ENCODE peak calls at places on chromosome X, in four cellular contexts. S is AG09319, E is H4, W is NB4. A is an unnamed sample.

GRCh38 chrX:154426916-154427792 is 1.3 kb upstream of the ATP6AP1 start:
- DNase-seq in W (peak), S (no peak), E (no peak), A (no peak)

GRCh38 chrX:56733459-56734046 is 4.5 kb downstream of the NBDY start:
- DNase-seq in E (peak), W (peak), S (no peak), A (peak)

GRCh38 chrX:24720036-24720435 is 26.3 kb downstream of the POLA1 start:
- DNase-seq in E (no peak), S (no peak), W (no peak), A (no peak)

GRCh38 chrX:119690921-119691716 is 1.8 kb downstream of the SEPTIN6 start:
- DNase-seq in S (no peak), W (peak), E (no peak), A (peak)

GRCh38 chrX:134520860-134521390 is 61.0 kb downstream of the HPRT1 start:
- DNase-seq in W (peak), E (peak), S (no peak), A (peak)

GRCh38 chrX:109199726-109200125 is 282.2 kb downstream of the GUCY2F start:
- DNase-seq in S (no peak), W (no peak), E (no peak), A (no peak)

GRCh38 chrX:40248822-40249221 is 151.1 kb upstream of the BCOR start:
- DNase-seq in W (no peak), S (no peak), E (no peak), A (no peak)

GRCh38 chrX:134544189-134544588 is 84.2 kb downstream of the HPRT1 start:
- DNase-seq in W (no peak), E (no peak), S (no peak), A (no peak)

GRCh38 chrX:130716822-130717405 is 186.1 kb downstream of the ENOX2 start:
- DNase-seq in W (no peak), S (no peak), E (no peak), A (no peak)

GRCh38 chrX:150514462-150514861 is 54.0 kb upstream of the MTM1 start:
- DNase-seq in E (no peak), S (no peak), W (no peak), A (no peak)

GRCh38 chrX:39600222-39600621 is 497.5 kb downstream of the BCOR start:
- DNase-seq in S (no peak), W (no peak), E (no peak), A (no peak)

GRCh38 chrX:130654409-130654970 is 248.5 kb downstream of the ENOX2 start:
- DNase-seq in E (no peak), W (no peak), S (no peak), A (no peak)

GRCh38 chrX:150253946-150254615 is 109.0 kb upstream of the MAMLD1 start:
- DNase-seq in E (no peak), S (no peak), W (no peak), A (no peak)

GRCh38 chrX:54808109-54808604 is 612 bp downstream of the MAGED2 start:
- DNase-seq in W (no peak), S (peak), E (peak), A (peak)

GRCh38 chrX:2500681-2501151 is at the start of the genes DHRSX and ZBED1:
- DNase-seq in S (no peak), E (no peak), W (peak), A (peak)

GRCh38 chrX:17876135-17876534 is 15.0 kb upstream of the RAI2 start:
- DNase-seq in W (no peak), S (no peak), E (no peak), A (no peak)

GRCh38 chrX:130155564-130155963 is 10.1 kb downstream of the AIFM1 start:
- DNase-seq in W (no peak), S (no peak), E (no peak), A (no peak)

GRCh38 chrX:2351321-2351720 is 149.5 kb downstream of the DHRSX start:
- DNase-seq in E (peak), W (no peak), S (peak), A (peak)

GRCh38 chrX:124194209-124194608 is 138.3 kb upstream of the TEX13D start:
- DNase-seq in W (no peak), E (no peak), S (no peak), A (peak)

GRCh38 chrX:150856101-150856500 is 42.4 kb downstream of the CD99L2 start:
- DNase-seq in S (no peak), W (no peak), E (no peak), A (no peak)